ENCODE peak calls at places on chromosomes 4 and X, in four cellular contexts. One of them, this sample, is unnamed.

GRCh38 chr4:133594246-133595207 is 445.4 kb downstream of the PCDH10 start:
- DNase-seq in heart right ventricle: no peak
- DNase-seq in pancreas: no peak
- DNase-seq in brain microvascular endothelial cell: no peak
- DNase-seq in this sample: no peak

GRCh38 chrX:132481449-132481848 is 7.4 kb downstream of the MBNL3 start:
- DNase-seq in heart right ventricle: no peak
- DNase-seq in pancreas: no peak
- DNase-seq in brain microvascular endothelial cell: no peak
- DNase-seq in this sample: no peak

GRCh38 chrX:40931921-40932320 is 153.3 kb upstream of the USP9X start:
- DNase-seq in pancreas: no peak
- DNase-seq in brain microvascular endothelial cell: no peak
- DNase-seq in heart right ventricle: no peak
- DNase-seq in this sample: no peak

GRCh38 chr4:151522790-151523332 is 113.9 kb downstream of the FHIP1A start:
- DNase-seq in heart right ventricle: no peak
- DNase-seq in pancreas: no peak
- DNase-seq in brain microvascular endothelial cell: no peak
- DNase-seq in this sample: no peak

GRCh38 chr4:55722132-55722531 is 86.0 kb upstream of the NMU start:
- DNase-seq in heart right ventricle: no peak
- DNase-seq in brain microvascular endothelial cell: no peak
- DNase-seq in pancreas: no peak
- DNase-seq in this sample: no peak

GRCh38 chr4:90084277-90084966 is 42.8 kb upstream of the CCSER1 start:
- DNase-seq in brain microvascular endothelial cell: no peak
- DNase-seq in heart right ventricle: no peak
- DNase-seq in pancreas: no peak
- DNase-seq in this sample: no peak

GRCh38 chr4:89579776-89580175 is 257.2 kb downstream of the SNCA start:
- DNase-seq in heart right ventricle: no peak
- DNase-seq in pancreas: no peak
- DNase-seq in brain microvascular endothelial cell: no peak
- DNase-seq in this sample: no peak

GRCh38 chrX:72054776-72055495 is 76.8 kb downstream of the RTL5 start:
- DNase-seq in heart right ventricle: no peak
- DNase-seq in pancreas: no peak
- DNase-seq in brain microvascular endothelial cell: no peak
- DNase-seq in this sample: peak

GRCh38 chr4:7359302-7360063 is 75.2 kb downstream of the PSAPL1 start:
- DNase-seq in heart right ventricle: no peak
- DNase-seq in brain microvascular endothelial cell: no peak
- DNase-seq in pancreas: no peak
- DNase-seq in this sample: no peak

GRCh38 chr4:47031011-47031678 is at the start of gene GABRB1:
- DNase-seq in heart right ventricle: peak
- DNase-seq in pancreas: peak
- DNase-seq in brain microvascular endothelial cell: peak
- DNase-seq in this sample: peak

GRCh38 chr4:140019619-140020367 is 134.2 kb downstream of the MAML3 start:
- DNase-seq in brain microvascular endothelial cell: no peak
- DNase-seq in pancreas: no peak
- DNase-seq in heart right ventricle: no peak
- DNase-seq in this sample: no peak

GRCh38 chr4:102501635-102502382 is 650 bp downstream of the NFKB1 start:
- DNase-seq in pancreas: peak
- DNase-seq in brain microvascular endothelial cell: peak
- DNase-seq in heart right ventricle: peak
- DNase-seq in this sample: peak

GRCh38 chrX:103817502-103817901 is 14.6 kb downstream of the RAB9B start:
- DNase-seq in pancreas: no peak
- DNase-seq in heart right ventricle: peak
- DNase-seq in brain microvascular endothelial cell: peak
- DNase-seq in this sample: no peak

GRCh38 chrX:23729214-23729613 is 13.9 kb downstream of the ACOT9 start:
- DNase-seq in pancreas: no peak
- DNase-seq in brain microvascular endothelial cell: no peak
- DNase-seq in heart right ventricle: no peak
- DNase-seq in this sample: no peak

GRCh38 chrX:2933125-2933900 is 4.2 kb upstream of the ARSD start:
- DNase-seq in heart right ventricle: no peak
- DNase-seq in pancreas: peak
- DNase-seq in brain microvascular endothelial cell: no peak
- DNase-seq in this sample: no peak

GRCh38 chrX:43865791-43866190 is 16.5 kb downstream of the MAOB start:
- DNase-seq in brain microvascular endothelial cell: no peak
- DNase-seq in pancreas: no peak
- DNase-seq in heart right ventricle: no peak
- DNase-seq in this sample: no peak

GRCh38 chrX:39725928-39726619 is 371.7 kb downstream of the BCOR start:
- DNase-seq in brain microvascular endothelial cell: peak
- DNase-seq in pancreas: no peak
- DNase-seq in heart right ventricle: no peak
- DNase-seq in this sample: no peak

GRCh38 chr4:159107203-159107921 is 4.5 kb downstream of the RAPGEF2 start:
- DNase-seq in brain microvascular endothelial cell: no peak
- DNase-seq in heart right ventricle: no peak
- DNase-seq in pancreas: no peak
- DNase-seq in this sample: no peak
- H3K27ac ChIP-seq in brain microvascular endothelial cell: no peak
- H3K27ac ChIP-seq in heart right ventricle: no peak
- H3K27ac ChIP-seq in pancreas: peak
- H3K27ac ChIP-seq in this sample: no peak

GRCh38 chr4:649293-649625 is 23.9 kb downstream of the PDE6B start:
- DNase-seq in heart right ventricle: no peak
- DNase-seq in brain microvascular endothelial cell: no peak
- DNase-seq in pancreas: no peak
- DNase-seq in this sample: no peak
- H3K27ac ChIP-seq in heart right ventricle: no peak
- H3K27ac ChIP-seq in brain microvascular endothelial cell: no peak
- H3K27ac ChIP-seq in pancreas: no peak
- H3K27ac ChIP-seq in this sample: peak

DNA sequence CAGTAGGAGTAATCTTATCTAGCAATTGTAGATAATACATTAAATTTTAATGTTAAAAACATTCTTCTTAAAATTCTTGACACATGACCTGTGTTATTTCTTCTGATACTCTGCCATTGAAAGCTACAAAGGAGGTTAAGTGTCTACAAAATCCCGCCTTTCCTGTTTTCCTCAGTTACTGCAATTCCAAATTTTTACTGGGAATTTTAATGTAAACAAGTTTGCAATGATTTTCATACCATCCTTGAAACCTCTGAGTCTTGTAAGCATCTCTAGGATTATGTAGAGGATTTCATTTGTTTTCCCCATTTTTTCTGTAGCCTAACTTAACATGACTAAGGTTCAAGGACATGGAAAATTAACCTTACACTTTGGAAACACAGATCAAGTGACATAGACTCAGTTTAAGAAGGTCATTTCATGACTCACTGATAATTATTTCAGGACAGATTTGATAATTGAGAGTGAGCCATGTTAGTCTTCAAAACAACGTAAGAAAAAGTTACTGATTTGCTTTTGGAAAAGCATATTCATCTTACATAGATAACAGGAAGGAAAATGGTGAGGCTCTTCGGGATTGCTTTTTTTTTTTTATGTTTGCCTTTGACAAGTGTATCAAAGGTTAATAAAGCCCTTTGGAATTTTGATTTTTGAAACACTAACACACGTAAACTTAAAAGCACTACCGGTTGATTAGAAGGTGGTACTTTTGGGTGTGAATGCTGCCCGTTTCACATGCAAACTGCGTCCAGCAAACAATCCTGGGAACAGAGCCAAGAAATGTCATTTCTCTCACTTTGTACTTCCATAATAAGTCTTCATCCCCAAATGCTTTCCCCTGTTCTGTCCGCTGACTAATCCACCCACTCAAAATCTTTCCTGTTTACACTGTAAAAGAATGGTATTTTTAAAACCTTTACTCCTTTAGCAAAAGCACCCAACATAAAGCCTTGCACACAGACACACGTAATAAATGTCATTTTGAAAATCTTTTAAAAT is 39.4 kb upstream of the PDLIM5 start:
- DNase-seq in brain microvascular endothelial cell: peak
- DNase-seq in heart right ventricle: peak
- DNase-seq in pancreas: no peak
- DNase-seq in this sample: no peak
- H3K27ac ChIP-seq in brain microvascular endothelial cell: peak
- H3K27ac ChIP-seq in heart right ventricle: peak
- H3K27ac ChIP-seq in pancreas: no peak
- H3K27ac ChIP-seq in this sample: no peak

GRCh38 chr4:39899291-39899690 is 78.4 kb downstream of the PDS5A start:
- DNase-seq in pancreas: no peak
- DNase-seq in heart right ventricle: no peak
- DNase-seq in brain microvascular endothelial cell: no peak
- DNase-seq in this sample: no peak
- H3K27ac ChIP-seq in pancreas: no peak
- H3K27ac ChIP-seq in heart right ventricle: no peak
- H3K27ac ChIP-seq in brain microvascular endothelial cell: no peak
- H3K27ac ChIP-seq in this sample: no peak

DNA sequence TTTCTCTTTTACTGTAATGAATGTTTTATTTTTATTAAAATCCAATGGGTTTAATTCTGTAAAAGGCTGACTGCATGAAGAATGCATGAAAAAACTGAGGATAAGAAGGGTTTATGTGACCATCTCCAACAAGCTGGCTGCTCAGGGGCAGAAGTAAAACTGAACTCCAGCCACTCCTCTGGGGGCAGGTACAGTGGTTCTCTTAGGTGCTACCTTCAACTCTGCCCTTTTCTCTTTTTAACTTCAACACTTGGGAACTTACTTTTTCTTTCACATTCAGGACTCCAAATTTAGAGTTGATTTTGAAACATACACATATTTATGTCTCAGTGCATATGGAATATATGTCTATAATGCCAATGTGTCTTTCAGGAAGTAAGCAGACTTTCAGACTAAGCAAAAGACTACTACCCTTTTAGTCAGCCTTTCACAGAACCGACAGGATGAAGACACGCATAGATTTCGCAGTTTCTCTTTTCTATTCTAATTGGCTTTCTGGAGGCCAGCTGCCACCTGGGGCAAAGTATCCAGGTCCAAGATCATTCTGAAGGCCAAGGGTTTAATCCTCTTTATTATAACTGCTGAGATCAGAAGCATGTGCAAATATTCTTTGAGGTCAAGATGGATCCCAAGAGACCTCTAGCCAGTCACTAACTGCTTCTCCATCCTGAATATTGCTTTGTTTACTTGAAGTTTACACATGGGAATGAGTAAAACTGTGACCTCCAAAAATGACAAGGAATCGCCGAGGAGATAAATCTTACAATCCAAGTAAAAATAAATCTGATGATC is 30.7 kb downstream of the HS3ST1 start:
- DNase-seq in heart right ventricle: no peak
- DNase-seq in pancreas: no peak
- DNase-seq in brain microvascular endothelial cell: no peak
- DNase-seq in this sample: no peak
- H3K27ac ChIP-seq in heart right ventricle: no peak
- H3K27ac ChIP-seq in pancreas: no peak
- H3K27ac ChIP-seq in brain microvascular endothelial cell: no peak
- H3K27ac ChIP-seq in this sample: no peak

DNA sequence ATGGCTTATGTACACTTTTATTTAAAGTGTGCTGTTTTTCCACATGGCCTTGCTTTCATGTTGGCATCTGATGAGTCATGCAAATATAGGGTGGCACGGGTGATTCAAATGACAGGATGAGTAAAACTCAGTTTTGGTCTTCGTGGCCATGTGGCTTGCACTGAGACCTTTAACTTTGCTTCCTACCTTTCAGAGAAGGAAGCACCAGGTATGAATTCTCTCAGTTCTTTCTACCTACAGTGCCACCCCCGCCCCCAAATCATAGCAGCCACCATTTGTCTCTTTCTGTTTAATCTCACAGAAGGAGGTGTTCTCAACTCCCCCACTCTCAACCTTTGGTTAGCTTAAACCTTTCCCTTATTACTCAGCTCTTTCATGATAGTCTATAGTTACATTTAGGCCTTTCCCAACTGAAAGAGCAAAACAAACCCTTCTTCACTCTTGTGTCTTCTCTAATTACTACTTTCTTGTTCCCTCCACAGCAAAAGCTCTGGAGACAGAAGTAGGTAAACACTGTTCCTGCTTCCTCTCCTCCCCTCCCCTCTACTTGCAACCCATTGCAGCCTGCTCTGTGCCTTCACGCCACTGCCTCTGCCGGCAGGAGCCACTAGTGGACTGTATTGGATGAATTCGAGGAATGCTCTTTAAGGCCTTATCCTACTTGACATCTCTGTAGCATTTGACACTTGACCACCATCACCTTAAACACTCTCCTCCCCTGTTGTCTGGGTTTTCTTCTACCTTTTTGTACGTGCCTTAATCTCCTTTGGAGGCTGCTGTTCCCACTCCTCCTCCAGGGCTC is 123.7 kb downstream of the AFF1 start:
- DNase-seq in heart right ventricle: no peak
- DNase-seq in brain microvascular endothelial cell: no peak
- DNase-seq in pancreas: no peak
- DNase-seq in this sample: peak
- H3K27ac ChIP-seq in heart right ventricle: peak
- H3K27ac ChIP-seq in brain microvascular endothelial cell: no peak
- H3K27ac ChIP-seq in pancreas: peak
- H3K27ac ChIP-seq in this sample: peak

GRCh38 chr4:8536467-8536866 is 43.7 kb upstream of the GPR78 start:
- DNase-seq in heart right ventricle: no peak
- DNase-seq in pancreas: no peak
- DNase-seq in brain microvascular endothelial cell: no peak
- DNase-seq in this sample: no peak
- H3K27ac ChIP-seq in heart right ventricle: no peak
- H3K27ac ChIP-seq in pancreas: peak
- H3K27ac ChIP-seq in brain microvascular endothelial cell: no peak
- H3K27ac ChIP-seq in this sample: no peak

GRCh38 chr4:28702571-28702970 is 1841.9 kb downstream of the STIM2 start:
- DNase-seq in heart right ventricle: no peak
- DNase-seq in pancreas: no peak
- DNase-seq in brain microvascular endothelial cell: no peak
- DNase-seq in this sample: no peak
- H3K27ac ChIP-seq in heart right ventricle: no peak
- H3K27ac ChIP-seq in pancreas: no peak
- H3K27ac ChIP-seq in brain microvascular endothelial cell: no peak
- H3K27ac ChIP-seq in this sample: no peak

GRCh38 chr4:39565925-39566630 is 38.8 kb upstream of the UGDH start:
- DNase-seq in heart right ventricle: no peak
- DNase-seq in pancreas: no peak
- DNase-seq in brain microvascular endothelial cell: peak
- DNase-seq in this sample: no peak
- H3K27ac ChIP-seq in heart right ventricle: no peak
- H3K27ac ChIP-seq in pancreas: no peak
- H3K27ac ChIP-seq in brain microvascular endothelial cell: peak
- H3K27ac ChIP-seq in this sample: no peak